ENCODE peak calls at places on chromosomes 13 and 19, in eight cellular contexts. One of them, this sample, is unnamed.

GRCh38 chr19:29539668-29540067 is 13.9 kb downstream of the VSTM2B start:
- DNase-seq in adrenal gland: no peak
- DNase-seq in body of pancreas: no peak
- DNase-seq in esophagus squamous epithelium: no peak
- DNase-seq in H54: no peak
- DNase-seq in GM12891: no peak
- DNase-seq in Peyer's patch: peak
- DNase-seq in ovary: no peak
- DNase-seq in this sample: no peak

GRCh38 chr19:571127-571974 is 1.0 kb upstream of the BSG start:
- DNase-seq in adrenal gland: peak
- DNase-seq in body of pancreas: peak
- DNase-seq in esophagus squamous epithelium: no peak
- DNase-seq in H54: no peak
- DNase-seq in GM12891: no peak
- DNase-seq in Peyer's patch: peak
- DNase-seq in ovary: peak
- DNase-seq in this sample: peak

GRCh38 chr13:81197483-81197882 is 856.6 kb upstream of the SPRY2 start:
- DNase-seq in adrenal gland: no peak
- DNase-seq in body of pancreas: no peak
- DNase-seq in esophagus squamous epithelium: no peak
- DNase-seq in H54: no peak
- DNase-seq in GM12891: no peak
- DNase-seq in Peyer's patch: no peak
- DNase-seq in ovary: no peak
- DNase-seq in this sample: no peak

GRCh38 chr13:34207334-34207733 is 389.4 kb downstream of the RFC3 start:
- DNase-seq in adrenal gland: peak
- DNase-seq in body of pancreas: peak
- DNase-seq in esophagus squamous epithelium: no peak
- DNase-seq in H54: peak
- DNase-seq in GM12891: no peak
- DNase-seq in Peyer's patch: no peak
- DNase-seq in ovary: no peak
- DNase-seq in this sample: no peak

GRCh38 chr19:9986787-9987281 is 23.5 kb downstream of the COL5A3 start:
- DNase-seq in adrenal gland: no peak
- DNase-seq in body of pancreas: peak
- DNase-seq in esophagus squamous epithelium: no peak
- DNase-seq in H54: no peak
- DNase-seq in GM12891: no peak
- DNase-seq in Peyer's patch: no peak
- DNase-seq in ovary: peak
- DNase-seq in this sample: no peak

GRCh38 chr13:111458739-111459138 is 138.3 kb downstream of the TEX29 start:
- DNase-seq in adrenal gland: no peak
- DNase-seq in body of pancreas: no peak
- DNase-seq in esophagus squamous epithelium: no peak
- DNase-seq in H54: no peak
- DNase-seq in GM12891: no peak
- DNase-seq in Peyer's patch: no peak
- DNase-seq in ovary: no peak
- DNase-seq in this sample: no peak

GRCh38 chr19:48795855-48796142 is 15.0 kb downstream of the BCAT2 start:
- DNase-seq in adrenal gland: peak
- DNase-seq in body of pancreas: peak
- DNase-seq in esophagus squamous epithelium: no peak
- DNase-seq in H54: no peak
- DNase-seq in GM12891: no peak
- DNase-seq in Peyer's patch: peak
- DNase-seq in ovary: peak
- DNase-seq in this sample: no peak

GRCh38 chr13:95355491-95355890 is 54.2 kb upstream of the ABCC4 start:
- DNase-seq in adrenal gland: no peak
- DNase-seq in body of pancreas: no peak
- DNase-seq in esophagus squamous epithelium: no peak
- DNase-seq in H54: peak
- DNase-seq in GM12891: no peak
- DNase-seq in Peyer's patch: no peak
- DNase-seq in ovary: no peak
- DNase-seq in this sample: no peak

GRCh38 chr13:109730832-109731335 is 55.5 kb downstream of the IRS2 start:
- DNase-seq in adrenal gland: no peak
- DNase-seq in body of pancreas: no peak
- DNase-seq in esophagus squamous epithelium: no peak
- DNase-seq in H54: no peak
- DNase-seq in GM12891: no peak
- DNase-seq in Peyer's patch: no peak
- DNase-seq in ovary: no peak
- DNase-seq in this sample: no peak

GRCh38 chr19:33434886-33435705 is 61.6 kb downstream of the CEBPG start:
- DNase-seq in adrenal gland: no peak
- DNase-seq in body of pancreas: no peak
- DNase-seq in esophagus squamous epithelium: no peak
- DNase-seq in H54: peak
- DNase-seq in GM12891: no peak
- DNase-seq in Peyer's patch: no peak
- DNase-seq in ovary: no peak
- DNase-seq in this sample: no peak

GRCh38 chr19:31532034-31532433 is 182.8 kb upstream of the TSHZ3 start:
- DNase-seq in adrenal gland: no peak
- DNase-seq in body of pancreas: no peak
- DNase-seq in esophagus squamous epithelium: no peak
- DNase-seq in H54: no peak
- DNase-seq in GM12891: no peak
- DNase-seq in Peyer's patch: no peak
- DNase-seq in ovary: no peak
- DNase-seq in this sample: no peak

GRCh38 chr13:28819046-28819747 is 942 bp upstream of the MTUS2 start:
- DNase-seq in adrenal gland: no peak
- DNase-seq in body of pancreas: peak
- DNase-seq in esophagus squamous epithelium: no peak
- DNase-seq in H54: no peak
- DNase-seq in GM12891: no peak
- DNase-seq in Peyer's patch: no peak
- DNase-seq in ovary: no peak
- DNase-seq in this sample: no peak

GRCh38 chr13:51107996-51108395 is 3.1 kb downstream of the C13orf42 start:
- DNase-seq in adrenal gland: no peak
- DNase-seq in body of pancreas: no peak
- DNase-seq in esophagus squamous epithelium: no peak
- DNase-seq in H54: no peak
- DNase-seq in GM12891: no peak
- DNase-seq in Peyer's patch: no peak
- DNase-seq in ovary: no peak
- DNase-seq in this sample: no peak

GRCh38 chr13:113631341-113632095 is 26.5 kb downstream of the ATP4B start:
- DNase-seq in adrenal gland: no peak
- DNase-seq in body of pancreas: no peak
- DNase-seq in esophagus squamous epithelium: no peak
- DNase-seq in H54: no peak
- DNase-seq in GM12891: no peak
- DNase-seq in Peyer's patch: no peak
- DNase-seq in ovary: no peak
- DNase-seq in this sample: no peak

GRCh38 chr19:28185646-28186045 is 1027.3 kb downstream of the UQCRFS1 start:
- DNase-seq in adrenal gland: no peak
- DNase-seq in body of pancreas: no peak
- DNase-seq in esophagus squamous epithelium: no peak
- DNase-seq in H54: no peak
- DNase-seq in GM12891: no peak
- DNase-seq in Peyer's patch: no peak
- DNase-seq in ovary: no peak
- DNase-seq in this sample: no peak

GRCh38 chr13:24119593-24120508 is 40.7 kb upstream of the SPATA13 start:
- DNase-seq in adrenal gland: no peak
- DNase-seq in body of pancreas: no peak
- DNase-seq in esophagus squamous epithelium: no peak
- DNase-seq in H54: no peak
- DNase-seq in GM12891: no peak
- DNase-seq in Peyer's patch: no peak
- DNase-seq in ovary: peak
- DNase-seq in this sample: no peak

GRCh38 chr13:73572824-73573223 is 514.0 kb downstream of the KLF5 start:
- DNase-seq in adrenal gland: no peak
- DNase-seq in body of pancreas: no peak
- DNase-seq in esophagus squamous epithelium: no peak
- DNase-seq in H54: no peak
- DNase-seq in GM12891: no peak
- DNase-seq in Peyer's patch: no peak
- DNase-seq in ovary: no peak
- DNase-seq in this sample: no peak

DNA sequence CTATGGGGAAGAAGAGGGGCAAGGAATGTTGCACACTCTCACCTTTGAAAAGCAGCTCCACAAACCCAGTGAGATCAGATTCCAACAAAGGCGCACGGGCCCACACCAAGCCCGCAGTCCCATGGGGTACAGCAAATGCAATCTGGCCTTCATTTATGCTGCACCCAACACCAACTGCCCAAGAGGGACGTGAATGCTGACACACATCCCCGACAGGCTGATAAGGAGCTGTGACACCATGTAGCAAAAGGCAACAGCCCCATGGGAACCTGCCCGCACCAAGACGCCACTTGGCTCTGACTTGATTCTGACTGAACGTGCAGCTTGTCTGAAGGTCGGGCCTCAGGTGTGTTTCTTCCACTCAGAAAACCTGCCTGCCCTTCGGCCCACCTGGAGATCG is 17.3 kb downstream of the REXO1 start:
- DNase-seq in adrenal gland: no peak
- DNase-seq in body of pancreas: no peak
- DNase-seq in esophagus squamous epithelium: no peak
- DNase-seq in H54: no peak
- DNase-seq in GM12891: no peak
- DNase-seq in Peyer's patch: no peak
- DNase-seq in ovary: no peak
- DNase-seq in this sample: no peak
- TF ChIP-seq POLR2A in adrenal gland: no peak
- TF ChIP-seq POLR2A in body of pancreas: no peak
- TF ChIP-seq POLR2A in esophagus squamous epithelium: no peak
- TF ChIP-seq POLR2A in H54: no peak
- TF ChIP-seq POLR2A in GM12891: no peak
- TF ChIP-seq POLR2A in Peyer's patch: no peak
- TF ChIP-seq POLR2A in ovary: no peak
- TF ChIP-seq POLR2A in this sample: no peak

GRCh38 chr19:40283414-40284250 is 1.5 kb downstream of the AKT2 start:
- DNase-seq in adrenal gland: peak
- DNase-seq in body of pancreas: peak
- DNase-seq in esophagus squamous epithelium: no peak
- DNase-seq in H54: no peak
- DNase-seq in GM12891: no peak
- DNase-seq in Peyer's patch: no peak
- DNase-seq in ovary: no peak
- DNase-seq in this sample: peak
- TF ChIP-seq POLR2A in adrenal gland: peak
- TF ChIP-seq POLR2A in body of pancreas: peak
- TF ChIP-seq POLR2A in esophagus squamous epithelium: no peak
- TF ChIP-seq POLR2A in H54: no peak
- TF ChIP-seq POLR2A in GM12891: no peak
- TF ChIP-seq POLR2A in Peyer's patch: no peak
- TF ChIP-seq POLR2A in ovary: no peak
- TF ChIP-seq POLR2A in this sample: no peak

GRCh38 chr19:57641715-57642234 is 8.8 kb downstream of the ZNF211 start:
- DNase-seq in adrenal gland: no peak
- DNase-seq in body of pancreas: no peak
- DNase-seq in esophagus squamous epithelium: no peak
- DNase-seq in H54: no peak
- DNase-seq in GM12891: no peak
- DNase-seq in Peyer's patch: no peak
- DNase-seq in ovary: no peak
- DNase-seq in this sample: peak

GRCh38 chr19:57633832-57634131 is 814 bp downstream of the ZNF211 start:
- DNase-seq in adrenal gland: peak
- DNase-seq in body of pancreas: peak
- DNase-seq in esophagus squamous epithelium: no peak
- DNase-seq in H54: no peak
- DNase-seq in GM12891: no peak
- DNase-seq in Peyer's patch: no peak
- DNase-seq in ovary: no peak
- DNase-seq in this sample: no peak

GRCh38 chr19:57632987-57633831 is at the start of gene ZNF211:
- DNase-seq in adrenal gland: peak
- DNase-seq in body of pancreas: peak
- DNase-seq in esophagus squamous epithelium: peak
- DNase-seq in H54: peak
- DNase-seq in GM12891: peak
- DNase-seq in Peyer's patch: peak
- DNase-seq in ovary: peak
- DNase-seq in this sample: peak

GRCh38 chr19:57642396-57643046 is 9.6 kb downstream of the ZNF211 start:
- DNase-seq in adrenal gland: no peak
- DNase-seq in body of pancreas: no peak
- DNase-seq in esophagus squamous epithelium: no peak
- DNase-seq in H54: no peak
- DNase-seq in GM12891: no peak
- DNase-seq in Peyer's patch: no peak
- DNase-seq in ovary: no peak
- DNase-seq in this sample: peak

GRCh38 chr19:57637379-57637778 is 4.4 kb downstream of the ZNF211 start:
- DNase-seq in adrenal gland: no peak
- DNase-seq in body of pancreas: no peak
- DNase-seq in esophagus squamous epithelium: no peak
- DNase-seq in H54: no peak
- DNase-seq in GM12891: no peak
- DNase-seq in Peyer's patch: no peak
- DNase-seq in ovary: no peak
- DNase-seq in this sample: peak
- TF ChIP-seq POLR2A in adrenal gland: no peak
- TF ChIP-seq POLR2A in body of pancreas: no peak
- TF ChIP-seq POLR2A in esophagus squamous epithelium: no peak
- TF ChIP-seq POLR2A in H54: no peak
- TF ChIP-seq POLR2A in GM12891: no peak
- TF ChIP-seq POLR2A in Peyer's patch: no peak
- TF ChIP-seq POLR2A in ovary: no peak
- TF ChIP-seq POLR2A in this sample: no peak

DNA sequence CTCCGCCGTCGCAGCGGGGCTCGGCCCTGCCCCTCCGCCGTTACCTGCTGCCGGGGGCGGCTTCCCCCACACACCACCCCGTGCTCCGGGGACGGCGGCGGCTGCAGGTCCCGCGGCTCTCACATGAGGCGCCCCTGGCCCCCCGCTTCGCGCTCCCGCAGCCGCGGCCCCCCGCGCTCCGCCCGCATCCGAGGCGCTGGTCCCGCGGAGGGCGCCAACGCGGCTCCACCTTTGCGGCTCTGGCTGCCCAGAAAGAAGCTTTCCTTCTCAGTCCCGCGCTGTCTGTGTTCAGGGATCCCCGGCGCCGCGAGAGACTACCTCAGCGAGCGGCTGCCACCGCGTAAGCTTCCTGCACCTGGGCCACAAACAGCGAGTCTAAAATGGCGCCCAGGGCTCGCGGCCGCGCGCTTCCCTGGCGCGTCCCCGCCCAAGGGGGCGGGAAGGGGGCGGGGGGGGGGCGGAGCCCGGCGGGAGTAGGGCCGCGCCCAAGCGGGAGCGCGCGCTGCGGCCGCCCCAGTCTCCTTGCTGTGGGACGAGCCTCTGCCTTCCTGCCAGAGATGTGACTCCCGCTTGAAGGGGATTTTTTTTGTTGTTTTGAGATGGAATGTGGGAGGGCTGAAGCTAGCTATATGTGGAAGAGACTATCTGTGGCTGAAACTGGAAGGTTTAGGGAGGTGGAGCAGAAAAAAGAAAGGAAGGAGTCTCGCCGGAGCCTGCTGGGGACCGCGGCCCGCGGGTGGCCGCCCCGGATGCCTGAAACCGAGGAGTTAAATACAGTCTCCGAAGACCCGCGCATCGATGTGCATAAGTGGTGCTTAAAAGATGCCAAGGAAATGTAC is at the start of gene FBXL3:
- DNase-seq in adrenal gland: peak
- DNase-seq in body of pancreas: peak
- DNase-seq in esophagus squamous epithelium: peak
- DNase-seq in H54: peak
- DNase-seq in GM12891: peak
- DNase-seq in Peyer's patch: peak
- DNase-seq in ovary: peak
- DNase-seq in this sample: peak
- TF ChIP-seq POLR2A in adrenal gland: peak
- TF ChIP-seq POLR2A in body of pancreas: peak
- TF ChIP-seq POLR2A in esophagus squamous epithelium: peak
- TF ChIP-seq POLR2A in H54: peak
- TF ChIP-seq POLR2A in GM12891: peak
- TF ChIP-seq POLR2A in Peyer's patch: peak
- TF ChIP-seq POLR2A in ovary: peak
- TF ChIP-seq POLR2A in this sample: peak